ENCODE peak calls at places on chromosomes 2 and 18, in eight cellular contexts. K is mesendoderm, N is WERI-Rb-1, Z is colonic mucosa, R is epithelial cell of esophagus, X is uterus, W is H7, M is fibroblast of villous mesenchyme. E is an unnamed sample.

GRCh38 chr2:54678719-54679118 is 44.7 kb upstream of the EML6 start:
- DNase-seq in X (no peak), N (no peak), W (no peak), K (no peak), R (no peak), M (no peak), Z (no peak), E (no peak)

GRCh38 chr2:64313311-64313710 is 140.7 kb upstream of the LGALSL start:
- DNase-seq in X (no peak), K (peak), W (no peak), M (no peak), Z (no peak), N (no peak), R (no peak), E (no peak)

GRCh38 chr18:58727776-58728500 is 56.7 kb downstream of the MALT1 start:
- DNase-seq in X (no peak), N (no peak), K (no peak), Z (no peak), W (no peak), R (no peak), M (peak), E (no peak)

GRCh38 chr2:48515588-48515987 is 14.4 kb upstream of the STON1 start:
- DNase-seq in X (peak), M (peak), N (peak), Z (no peak), K (no peak), W (no peak), R (no peak), E (no peak)

GRCh38 chr2:144431384-144431783 is 88.5 kb downstream of the ZEB2 start:
- DNase-seq in K (peak), N (no peak), Z (no peak), M (no peak), R (no peak), X (no peak), W (no peak), E (no peak)

GRCh38 chr18:79517322-79517721 is 121.6 kb downstream of the NFATC1 start:
- DNase-seq in N (no peak), R (no peak), X (no peak), W (peak), M (no peak), K (no peak), Z (peak), E (no peak)

GRCh38 chr2:66548422-66548821 is 113.5 kb downstream of the MEIS1 start:
- DNase-seq in R (peak), W (no peak), N (no peak), K (no peak), Z (no peak), X (no peak), M (no peak), E (no peak)

GRCh38 chr18:79515331-79515730 is 119.6 kb downstream of the NFATC1 start:
- DNase-seq in R (no peak), X (no peak), K (no peak), Z (peak), W (peak), M (no peak), N (peak), E (no peak)

GRCh38 chr2:110993557-110994231 is 127.0 kb upstream of the BCL2L11 start:
- DNase-seq in Z (no peak), R (peak), N (no peak), K (no peak), X (no peak), W (no peak), M (no peak), E (no peak)

GRCh38 chr2:66437601-66438497 is 2.9 kb downstream of the MEIS1 start:
- DNase-seq in Z (no peak), W (peak), N (no peak), M (peak), R (peak), K (peak), X (peak), E (no peak)

GRCh38 chr2:37232131-37232933 is 874 bp downstream of the NDUFAF7 start:
- DNase-seq in N (peak), K (peak), X (no peak), M (peak), W (peak), Z (peak), R (peak), E (peak)

GRCh38 chr2:38554973-38555595 is 47.6 kb downstream of the HNRNPLL start:
- DNase-seq in N (no peak), X (no peak), W (no peak), K (peak), R (peak), Z (no peak), M (peak), E (no peak)

GRCh38 chr18:48826271-48826670 is 124.5 kb downstream of the SMAD7 start:
- DNase-seq in R (no peak), W (no peak), M (no peak), N (peak), X (peak), Z (peak), K (no peak), E (no peak)

GRCh38 chr2:37784071-37784758 is 112.8 kb upstream of the CDC42EP3 start:
- DNase-seq in W (no peak), N (no peak), Z (no peak), X (no peak), R (peak), M (no peak), K (no peak), E (no peak)

GRCh38 chr2:181185948-181186347 is 205.5 kb downstream of the UBE2E3 start:
- DNase-seq in K (no peak), Z (no peak), R (no peak), M (no peak), X (no peak), N (no peak), W (no peak), E (no peak)

GRCh38 chr2:85666435-85666924 is 1.5 kb downstream of the SFTPB start:
- DNase-seq in X (no peak), N (no peak), M (no peak), K (no peak), Z (no peak), R (no peak), W (peak), E (no peak)

GRCh38 chr2:128322651-128323491 is 4.2 kb upstream of the HS6ST1 start:
- DNase-seq in R (no peak), W (peak), K (peak), N (no peak), Z (peak), M (no peak), X (peak), E (no peak)

GRCh38 chr18:76654536-76654935 is 159.5 kb upstream of the ZNF516 start:
- DNase-seq in N (no peak), W (no peak), K (no peak), Z (no peak), R (no peak), X (no peak), M (peak), E (no peak)

GRCh38 chr2:227410191-227410590 is 22.4 kb upstream of the SCYGR1 start:
- DNase-seq in M (no peak), R (peak), W (no peak), Z (no peak), N (no peak), K (no peak), X (no peak), E (no peak)

GRCh38 chr2:201515573-201516246 is 64.2 kb downstream of the STRADB start:
- DNase-seq in Z (no peak), X (no peak), K (no peak), R (no peak), W (no peak), N (no peak), M (no peak), E (no peak)

GRCh38 chr2:190574169-190574568 is 39.6 kb upstream of the NEMP2 start:
- DNase-seq in X (no peak), N (no peak), W (no peak), K (no peak), M (peak), R (peak), Z (no peak), E (no peak)

GRCh38 chr2:173457366-173457765 is 102.7 kb downstream of the CDCA7 start:
- DNase-seq in R (no peak), W (peak), M (no peak), K (no peak), Z (no peak), X (no peak), N (no peak), E (no peak)

GRCh38 chr18:75865639-75866038 is 438.1 kb upstream of the SMIM21 start:
- DNase-seq in K (no peak), X (no peak), Z (no peak), M (no peak), R (no peak), W (peak), N (no peak), E (no peak)

GRCh38 chr2:226020179-226020578 is 620.7 kb downstream of the NYAP2 start:
- DNase-seq in N (no peak), M (peak), W (no peak), K (no peak), X (no peak), Z (no peak), R (peak), E (no peak)

GRCh38 chr2:85642725-85643124 is 25.3 kb downstream of the SFTPB start:
- DNase-seq in N (no peak), R (no peak), Z (no peak), X (no peak), W (no peak), M (no peak), K (no peak), E (no peak)

GRCh38 chr2:62998949-62999348 is 51.7 kb upstream of the OTX1 start:
- DNase-seq in M (no peak), X (no peak), K (no peak), N (no peak), R (peak), W (no peak), Z (no peak), E (no peak)

GRCh38 chr18:60199505-60199904 is 173.1 kb downstream of the MC4R start:
- DNase-seq in N (no peak), Z (no peak), R (no peak), W (no peak), K (no peak), M (no peak), X (no peak), E (no peak)

GRCh38 chr2:31217465-31218200 is at the start of gene CAPN14:
- DNase-seq in R (peak), Z (no peak), X (no peak), W (no peak), N (peak), K (peak), M (no peak), E (no peak)

GRCh38 chr2:28952806-28953190 is 28.3 kb upstream of the TOGARAM2 start:
- DNase-seq in Z (no peak), M (no peak), K (peak), X (no peak), R (no peak), W (no peak), N (peak), E (no peak)

GRCh38 chr2:120378605-120379004 is 32.7 kb downstream of the INHBB start:
- DNase-seq in M (no peak), Z (no peak), N (no peak), K (no peak), X (no peak), W (no peak), R (no peak), E (no peak)

GRCh38 chr2:175247159-175247558 is 65.6 kb upstream of the ATP5MC3 start:
- DNase-seq in X (no peak), K (no peak), N (no peak), W (no peak), R (no peak), Z (no peak), M (no peak), E (no peak)

GRCh38 chr2:112159454-112159921 is 21.3 kb downstream of the FBLN7 start:
- DNase-seq in W (no peak), Z (no peak), X (no peak), R (no peak), K (no peak), M (no peak), N (no peak), E (no peak)

GRCh38 chr18:5987217-5987616 is 91.9 kb upstream of the TMEM200C start:
- DNase-seq in W (no peak), K (no peak), Z (no peak), N (no peak), X (no peak), M (no peak), R (no peak), E (no peak)

GRCh38 chr18:22113144-22113813 is 56.1 kb upstream of the GATA6 start:
- DNase-seq in N (no peak), M (no peak), X (no peak), W (no peak), K (no peak), R (no peak), Z (peak), E (no peak)

GRCh38 chr2:68837861-68838341 is 33.3 kb downstream of the BMP10 start:
- DNase-seq in M (no peak), Z (no peak), K (no peak), W (no peak), N (no peak), R (no peak), X (no peak), E (no peak)

GRCh38 chr2:102356381-102356712 is 751 bp downstream of the IL18R1 start:
- DNase-seq in Z (no peak), X (no peak), M (no peak), N (no peak), K (no peak), W (no peak), R (no peak), E (no peak)

GRCh38 chr2:102358496-102358895 is 2.9 kb downstream of the IL18R1 start:
- DNase-seq in M (no peak), W (no peak), R (no peak), X (no peak), Z (no peak), N (no peak), K (no peak), E (no peak)

GRCh38 chr2:102356741-102357140 is 1.1 kb downstream of the IL18R1 start:
- DNase-seq in R (no peak), N (no peak), Z (no peak), M (no peak), W (no peak), X (no peak), K (peak), E (no peak)

GRCh38 chr2:102359527-102359926 is 3.9 kb downstream of the IL18R1 start:
- DNase-seq in M (no peak), K (no peak), R (peak), N (no peak), W (no peak), X (no peak), Z (no peak), E (no peak)

DNA sequence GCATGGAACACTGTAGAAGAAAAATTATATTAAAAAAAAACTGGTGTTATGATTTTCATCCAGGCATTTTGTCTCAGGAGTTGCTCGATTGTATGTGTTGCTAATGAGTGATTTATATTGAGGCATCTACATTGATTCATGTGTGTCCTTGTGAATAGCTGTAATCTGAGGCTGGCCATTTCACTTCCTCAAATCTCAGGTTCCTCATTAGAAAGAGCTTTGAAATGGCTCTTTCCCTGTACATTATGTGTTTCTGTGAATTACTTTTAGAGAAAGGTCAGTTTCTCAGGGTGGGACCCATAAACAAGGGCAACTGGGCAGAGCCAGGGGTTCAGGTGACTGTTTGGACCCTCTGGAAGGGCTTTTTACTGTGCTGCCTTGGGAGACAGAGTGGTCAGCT is 2.4 kb downstream of the IL18R1 start:
- DNase-seq in Z (no peak), W (no peak), N (no peak), X (no peak), M (no peak), R (no peak), K (no peak), E (no peak)
- H3K4me3 ChIP-seq in Z (no peak), W (no peak), N (no peak), X (no peak), M (no peak), R (no peak), K (no peak), E (no peak)

GRCh38 chr2:205198130-205198505 is 484.2 kb upstream of the NRP2 start:
- DNase-seq in X (no peak), N (no peak), M (peak), W (no peak), R (no peak), Z (no peak), K (no peak), E (peak)
- H3K4me3 ChIP-seq in X (no peak), N (no peak), M (no peak), W (no peak), R (no peak), Z (no peak), K (no peak), E (no peak)

GRCh38 chr2:160270571-160271113 is 70.6 kb upstream of the ITGB6 start:
- DNase-seq in M (no peak), X (peak), W (peak), N (no peak), R (peak), Z (no peak), K (peak), E (no peak)

GRCh38 chr2:160268382-160268781 is 68.3 kb upstream of the ITGB6 start:
- DNase-seq in Z (no peak), R (no peak), M (no peak), X (no peak), K (no peak), N (no peak), W (no peak), E (no peak)

GRCh38 chr2:160269365-160269764 is 69.3 kb upstream of the ITGB6 start:
- DNase-seq in X (peak), N (no peak), W (no peak), M (no peak), R (no peak), Z (no peak), K (no peak), E (no peak)

GRCh38 chr2:160269803-160270570 is 69.9 kb upstream of the ITGB6 start:
- DNase-seq in M (peak), N (peak), X (peak), K (peak), Z (peak), W (peak), R (peak), E (peak)

DNA sequence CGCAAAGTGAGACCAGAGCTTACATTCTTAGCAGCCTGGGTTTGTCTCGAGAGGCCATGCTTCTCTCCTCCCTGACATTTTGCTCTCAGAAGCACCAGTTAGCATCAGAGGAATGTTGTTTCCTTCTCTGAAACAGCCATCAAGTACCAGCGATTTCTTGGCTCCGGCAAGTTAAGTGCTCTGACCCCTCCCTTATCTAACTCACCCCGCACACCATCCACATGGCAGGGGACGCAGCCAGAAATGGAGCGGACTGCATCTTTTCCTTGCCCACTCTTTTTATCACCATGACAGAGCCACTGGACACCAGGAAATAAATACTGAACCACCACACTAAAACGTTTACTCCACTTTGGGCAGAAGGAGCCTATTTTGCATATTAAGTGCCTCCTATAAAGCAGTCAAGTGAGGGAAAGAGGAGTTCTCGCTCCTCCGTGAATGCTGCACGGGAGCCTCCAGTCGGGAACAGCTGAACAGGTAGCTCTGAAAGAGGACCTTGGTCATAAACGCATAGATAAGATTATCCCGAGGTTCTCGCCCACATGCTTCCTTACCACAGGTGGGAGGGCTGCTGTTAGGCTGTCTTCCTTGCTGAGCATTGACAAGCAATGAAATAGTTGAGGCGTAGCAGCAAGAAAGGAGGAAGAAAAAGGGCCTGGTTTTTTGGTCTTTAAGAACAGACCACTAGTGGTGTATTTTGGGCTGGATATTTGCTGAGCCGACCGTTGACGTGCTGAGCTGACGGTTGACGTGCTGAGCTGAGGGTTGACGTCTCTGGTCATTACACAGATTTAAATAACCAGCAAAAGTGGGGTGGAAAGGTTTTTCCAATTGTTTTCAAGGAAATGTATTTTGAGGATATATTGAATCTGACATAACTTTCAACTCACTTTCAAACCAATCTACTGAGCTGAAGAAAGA is 71.4 kb upstream of the ITGB6 start:
- DNase-seq in K (peak), W (no peak), Z (no peak), N (no peak), X (peak), R (no peak), M (peak), E (no peak)
- H3K4me3 ChIP-seq in K (no peak), W (no peak), Z (no peak), N (no peak), X (no peak), R (no peak), M (peak), E (no peak)

GRCh38 chr18:9918016-9918680 is 4.3 kb downstream of the VAPA start:
- DNase-seq in W (no peak), K (peak), M (no peak), X (no peak), R (peak), Z (no peak), N (no peak), E (no peak)
- H3K4me3 ChIP-seq in W (no peak), K (no peak), M (no peak), X (no peak), R (no peak), Z (no peak), N (no peak), E (no peak)

GRCh38 chr18:33123852-33124251 is 316.7 kb downstream of the CCDC178 start:
- DNase-seq in N (no peak), M (no peak), R (no peak), W (no peak), Z (no peak), X (no peak), K (no peak), E (no peak)
- H3K4me3 ChIP-seq in N (no peak), M (no peak), R (no peak), W (no peak), Z (no peak), X (no peak), K (no peak), E (no peak)

GRCh38 chr2:162245051-162245450 is 1.8 kb upstream of the FAP start:
- DNase-seq in Z (no peak), X (no peak), K (no peak), M (peak), W (no peak), R (peak), N (no peak), E (no peak)

GRCh38 chr2:162243305-162243693 is at the start of gene FAP:
- DNase-seq in W (no peak), M (peak), Z (no peak), N (no peak), R (no peak), X (peak), K (no peak), E (peak)

GRCh38 chr2:162241571-162241970 is 1.7 kb downstream of the FAP start:
- DNase-seq in X (no peak), W (no peak), M (no peak), Z (no peak), K (no peak), N (no peak), R (no peak), E (no peak)

GRCh38 chr2:162244559-162245031 is 1.4 kb upstream of the FAP start:
- DNase-seq in N (no peak), X (peak), K (no peak), R (peak), M (peak), Z (no peak), W (no peak), E (peak)

GRCh38 chr2:162242586-162243304 is 500 bp downstream of the FAP start:
- DNase-seq in X (no peak), Z (no peak), W (no peak), N (no peak), R (peak), M (peak), K (no peak), E (peak)
- H3K4me3 ChIP-seq in X (peak), Z (no peak), W (no peak), N (no peak), R (no peak), M (peak), K (no peak), E (peak)